ENCODE peak calls at places on chromosomes 16 and 17, in eight cellular contexts. T, U, X, H, B, V, N and K are unnamed samples.

GRCh38 chr17:4941027-4941610 is 1.1 kb downstream of the RNF167 start:
- DNase-seq in T (no peak), U (no peak), X (no peak), H (no peak), B (no peak), V (no peak), N (no peak), K (no peak)

GRCh38 chr17:79324219-79324618 is 249.6 kb downstream of the ENGASE start:
- DNase-seq in T (no peak), U (no peak), X (no peak), H (no peak), B (no peak), V (no peak), N (no peak), K (no peak)

GRCh38 chr17:69878661-69879060 is 196.4 kb upstream of the KCNJ16 start:
- DNase-seq in T (no peak), U (no peak), X (no peak), H (no peak), B (no peak), V (no peak), N (no peak), K (no peak)

GRCh38 chr17:42779942-42780815 is at the start of gene WNK4:
- DNase-seq in T (no peak), U (peak), X (peak), H (no peak), B (peak), V (no peak), N (no peak), K (no peak)

GRCh38 chr16:88526008-88526905 is 43.9 kb upstream of the ZC3H18 start:
- DNase-seq in T (no peak), U (no peak), X (no peak), H (no peak), B (no peak), V (no peak), N (no peak), K (no peak)

GRCh38 chr16:5649762-5650445 is 552.3 kb upstream of the EEF2KMT start:
- DNase-seq in T (no peak), U (no peak), X (no peak), H (no peak), B (no peak), V (no peak), N (no peak), K (no peak)

GRCh38 chr17:8955021-8955420 is 10.5 kb downstream of the PIK3R5 start:
- DNase-seq in T (no peak), U (no peak), X (no peak), H (no peak), B (no peak), V (no peak), N (no peak), K (no peak)

GRCh38 chr16:85940214-85940613 is 41.3 kb downstream of the IRF8 start:
- DNase-seq in T (no peak), U (peak), X (no peak), H (no peak), B (no peak), V (no peak), N (no peak), K (no peak)

GRCh38 chr17:49471089-49471683 is 23.9 kb upstream of the NGFR start:
- DNase-seq in T (no peak), U (peak), X (peak), H (no peak), B (no peak), V (no peak), N (peak), K (peak)

GRCh38 chr17:31172388-31172787 is 77.6 kb downstream of the NF1 start:
- DNase-seq in T (no peak), U (no peak), X (no peak), H (no peak), B (no peak), V (no peak), N (no peak), K (no peak)

GRCh38 chr16:69535123-69536050 is 30.4 kb upstream of the NFAT5 start:
- DNase-seq in T (no peak), U (no peak), X (no peak), H (peak), B (peak), V (no peak), N (no peak), K (no peak)

GRCh38 chr17:49676276-49676868 is 1.5 kb downstream of the SPOP start:
- DNase-seq in T (no peak), U (no peak), X (no peak), H (peak), B (peak), V (no peak), N (no peak), K (peak)

GRCh38 chr16:84018710-84019109 is 23.9 kb downstream of the SLC38A8 start:
- DNase-seq in T (no peak), U (no peak), X (no peak), H (no peak), B (no peak), V (no peak), N (no peak), K (no peak)

GRCh38 chr16:81473561-81473960 is 29.0 kb downstream of the CMIP start:
- DNase-seq in T (no peak), U (no peak), X (no peak), H (peak), B (peak), V (no peak), N (no peak), K (no peak)

GRCh38 chr17:81508639-81509047 is 4.0 kb downstream of the ACTG1 start:
- DNase-seq in T (no peak), U (peak), X (no peak), H (no peak), B (peak), V (no peak), N (no peak), K (no peak)

GRCh38 chr17:63439682-63440081 is 6.4 kb downstream of the CYB561 start:
- DNase-seq in T (peak), U (no peak), X (no peak), H (no peak), B (peak), V (no peak), N (no peak), K (no peak)

GRCh38 chr16:31869511-31870201 is 4.0 kb upstream of the ZNF267 start:
- DNase-seq in T (peak), U (no peak), X (no peak), H (peak), B (peak), V (no peak), N (peak), K (peak)

GRCh38 chr16:74743668-74744299 is 30.8 kb downstream of the FA2H start:
- DNase-seq in T (no peak), U (peak), X (no peak), H (peak), B (peak), V (peak), N (no peak), K (no peak)

GRCh38 chr17:78748730-78749317 is 33.2 kb downstream of the CYTH1 start:
- DNase-seq in T (peak), U (peak), X (no peak), H (no peak), B (peak), V (no peak), N (no peak), K (no peak)

GRCh38 chr16:67539271-67539670 is 10.6 kb downstream of the RIPOR1 start:
- DNase-seq in T (no peak), U (no peak), X (no peak), H (no peak), B (no peak), V (no peak), N (no peak), K (no peak)

GRCh38 chr17:49699967-49700575 is 7.7 kb downstream of the SLC35B1 start:
- DNase-seq in T (no peak), U (no peak), X (no peak), H (no peak), B (no peak), V (no peak), N (no peak), K (no peak)

GRCh38 chr17:72373910-72374741 is 253.3 kb downstream of the SOX9 start:
- DNase-seq in T (no peak), U (no peak), X (no peak), H (no peak), B (peak), V (peak), N (no peak), K (no peak)